ENCODE peak calls at places on chromosomes 12 and 14, in five cellular contexts. U is H9, S is H1, E is mesenchymal stem cell, R is trophoblast cell. V is an unnamed sample.

GRCh38 chr14:57533214-57533613 is 39.6 kb upstream of the CCDC198 start:
- DNase-seq in R (peak; percentile 55), E (peak; percentile 2), U (no peak), S (no peak), V (peak; percentile 12)

GRCh38 chr12:81610955-81611889 is 147.9 kb downstream of the PPFIA2 start:
- DNase-seq in U (peak; percentile 51), R (no peak), E (no peak), S (peak; percentile 45), V (no peak)

GRCh38 chr12:119468286-119468685 is 125.3 kb upstream of the TMEM233 start:
- DNase-seq in U (no peak), R (no peak), E (no peak), S (no peak), V (no peak)

GRCh38 chr12:4214912-4215861 is 58.4 kb upstream of the CCND2 start:
- DNase-seq in R (peak; percentile 8), U (peak; percentile 20), E (no peak), S (peak; percentile 40), V (no peak)

GRCh38 chr12:57237952-57238853 is 8.7 kb downstream of the SHMT2 start:
- DNase-seq in S (peak; percentile 83), E (peak; percentile 38), R (no peak), U (peak; percentile 71), V (no peak)

GRCh38 chr12:57759360-57759980 is 4.6 kb downstream of the MARCHF9 start:
- DNase-seq in R (no peak), E (no peak), S (no peak), U (peak; percentile 53), V (no peak)

GRCh38 chr12:46743471-46743870 is 82.3 kb downstream of the SLC38A4 start:
- DNase-seq in E (no peak), S (no peak), R (no peak), U (no peak), V (no peak)

GRCh38 chr12:81596558-81596957 is 162.6 kb downstream of the PPFIA2 start:
- DNase-seq in R (no peak), U (no peak), S (no peak), E (no peak), V (no peak)

GRCh38 chr14:50310445-50310844 is 1.6 kb downstream of the L2HGDH start:
- DNase-seq in U (no peak), E (no peak), S (no peak), R (no peak), V (no peak)

GRCh38 chr12:132189378-132190011 is 45.2 kb downstream of the NOC4L start:
- DNase-seq in U (peak; percentile 83), S (peak; percentile 84), R (peak; percentile 23), E (peak; percentile 89), V (peak; percentile 73)

GRCh38 chr14:96109956-96110355 is 70.8 kb downstream of the C14orf132 start:
- DNase-seq in U (no peak), S (no peak), E (no peak), R (no peak), V (no peak)

GRCh38 chr12:102962532-102962931 is 5.1 kb downstream of the ASCL1 start:
- DNase-seq in E (no peak), R (no peak), U (no peak), S (no peak), V (no peak)

GRCh38 chr12:53200107-53200457 is 7.0 kb downstream of the ITGB7 start:
- DNase-seq in S (no peak), U (no peak), E (no peak), R (no peak), V (no peak)

GRCh38 chr12:109645708-109646107 is 67.9 kb upstream of the FAM222A start:
- DNase-seq in U (no peak), R (no peak), E (no peak), S (no peak), V (no peak)

GRCh38 chr14:91230363-91231035 is 14.0 kb downstream of the GPR68 start:
- DNase-seq in R (no peak), E (no peak), U (no peak), S (no peak), V (no peak)

GRCh38 chr12:72863671-72864070 is 591.5 kb downstream of the TRHDE start:
- DNase-seq in U (no peak), S (no peak), R (no peak), E (no peak), V (no peak)

GRCh38 chr14:76267322-76268012 is 108.5 kb upstream of the ESRRB start:
- DNase-seq in E (no peak), S (peak; percentile 84), U (peak; percentile 73), R (no peak), V (no peak)

GRCh38 chr14:52154992-52155655 is 86.3 kb upstream of the NID2 start:
- DNase-seq in E (no peak), R (no peak), U (no peak), S (no peak), V (no peak)

GRCh38 chr14:68143341-68143807 is 323.8 kb downstream of the RAD51B start:
- DNase-seq in U (no peak), E (peak; percentile 47), S (no peak), R (no peak), V (no peak)

GRCh38 chr12:32163596-32163995 is 56.9 kb downstream of the BICD1 start:
- DNase-seq in S (no peak), E (no peak), U (no peak), R (no peak), V (no peak)

DNA sequence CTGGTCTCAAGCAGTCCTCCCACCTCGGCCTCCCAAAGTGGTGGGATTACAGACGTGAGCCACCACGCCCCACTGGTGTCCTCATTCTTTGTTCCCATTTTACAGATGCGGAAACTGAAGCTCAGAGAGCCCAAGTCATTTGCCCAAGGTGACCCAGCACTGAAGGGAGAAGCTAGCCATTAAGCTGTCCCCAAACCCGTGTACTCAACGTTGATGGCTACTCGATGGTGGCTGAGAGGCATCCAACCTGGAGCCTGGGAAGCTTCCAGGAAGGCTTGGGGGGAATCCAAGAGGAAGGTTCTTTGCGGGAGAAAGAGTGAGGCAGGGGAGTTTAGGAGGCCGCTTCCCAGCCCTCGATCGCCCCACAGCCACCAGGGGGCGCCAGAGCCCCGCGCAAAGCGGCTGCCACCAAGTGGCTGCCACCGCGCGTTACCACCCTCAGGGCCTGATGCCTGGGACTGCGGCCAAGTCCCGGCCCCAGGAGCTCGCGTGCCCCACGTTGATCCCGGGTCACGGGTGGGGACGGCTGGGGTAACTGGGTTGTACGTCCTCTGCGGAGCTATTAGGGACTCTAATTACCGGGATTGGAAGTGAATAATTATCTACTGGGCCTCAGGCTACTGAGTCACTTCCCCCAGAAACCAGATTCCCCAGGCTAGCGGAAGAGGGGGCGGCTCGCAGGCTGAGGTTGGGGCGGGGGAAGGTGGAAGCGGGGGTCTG is 8.8 kb upstream of the SH2B3 start:
- DNase-seq in S (peak; percentile 98), E (peak; percentile 91), U (peak; percentile 91), R (peak; percentile 80), V (peak; percentile 70)
- H3K4ac ChIP-seq in S (no peak overlapping the region), E (no peak overlapping the region), U (no peak overlapping the region), R (no peak overlapping the region), V (no peak overlapping the region)

DNA sequence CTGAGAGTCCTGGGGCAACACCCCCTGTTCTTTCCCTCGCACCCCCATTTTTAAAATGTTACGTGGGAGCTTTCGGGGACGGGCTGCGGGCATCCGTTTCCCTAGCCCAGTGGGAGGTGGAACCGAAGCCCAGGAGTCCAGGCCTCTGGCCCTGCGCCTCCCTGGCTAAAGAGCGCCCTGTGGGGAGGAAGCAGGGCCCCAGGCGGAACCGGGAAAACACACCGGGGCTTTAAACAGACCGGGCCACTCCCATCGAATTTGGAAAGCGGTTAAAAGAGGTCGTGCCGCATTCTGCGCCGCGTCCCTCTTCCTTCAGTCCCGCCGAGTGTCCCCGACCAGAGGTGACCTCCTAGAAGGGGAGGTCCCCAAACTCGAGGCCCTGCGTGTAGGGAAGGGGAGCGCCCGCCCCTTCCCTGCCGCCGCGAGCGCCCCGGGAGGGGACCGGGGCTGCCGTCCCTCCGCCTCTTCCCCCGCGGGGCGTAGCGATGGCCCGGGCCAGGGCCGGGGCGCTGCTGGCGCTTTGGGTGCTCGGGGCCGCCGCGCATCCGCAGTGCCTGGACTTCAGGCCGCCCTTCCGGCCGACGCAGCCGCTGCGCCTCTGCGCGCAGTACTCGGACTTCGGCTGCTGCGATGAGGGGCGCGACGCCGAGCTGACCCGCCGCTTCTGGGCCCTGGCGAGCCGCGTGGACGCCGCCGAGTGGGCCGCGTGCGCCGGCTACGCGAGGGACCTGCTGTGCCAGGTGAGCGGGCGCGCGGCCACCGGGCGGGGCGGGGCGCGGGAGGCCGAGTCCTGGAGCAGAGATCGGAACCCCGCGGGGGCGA is at the start of gene HHIPL1:
- DNase-seq in E (peak; percentile 22), R (no peak), S (peak; percentile 70), U (no peak), V (no peak)
- H2BK12ac ChIP-seq in E (no peak within 1 kb of the TSS), R (peak within 1 kb of the TSS; percentile 25), S (peak within 1 kb of the TSS; percentile 75), U (no peak within 1 kb of the TSS), V (peak within 1 kb of the TSS; percentile 66)

GRCh38 chr14:21383848-21384493 is at the start of gene SUPT16H:
- DNase-seq in E (peak; percentile 98), R (peak; percentile 96), U (peak; percentile 97), S (peak; percentile 92), V (peak; percentile 94)
- H3K4ac ChIP-seq in E (peak within 1 kb of the TSS; percentile 73), R (peak within 1 kb of the TSS; percentile 93), U (peak within 1 kb of the TSS; percentile 91), S (no peak within 1 kb of the TSS), V (no peak within 1 kb of the TSS)

DNA sequence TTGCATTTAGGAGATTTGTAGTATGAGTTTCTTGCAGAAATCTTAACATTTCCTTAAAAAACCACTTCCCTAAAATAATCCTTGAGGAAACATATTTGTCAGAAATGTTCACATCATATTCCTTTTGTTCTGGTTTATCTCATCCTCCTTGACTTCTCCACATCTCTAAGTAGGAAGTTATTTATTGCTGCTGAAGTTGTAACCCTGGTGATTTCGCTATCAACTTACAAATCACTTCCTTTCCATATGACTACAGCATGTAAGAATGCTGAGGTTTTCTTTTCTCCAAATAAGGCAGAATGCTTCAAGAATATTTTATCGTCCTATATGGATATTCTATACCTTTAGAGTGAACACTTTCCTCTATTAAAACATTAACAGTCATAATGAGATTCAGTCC is 751.7 kb downstream of the NRXN3 start:
- DNase-seq in S (no peak), R (no peak), U (no peak), E (peak; percentile 52), V (no peak)
- H2BK12ac ChIP-seq in S (no peak overlapping the region), R (no peak overlapping the region), U (no peak overlapping the region), E (no peak overlapping the region), V (no peak overlapping the region)